ENCODE peak calls at places on chromosomes 6 and 20, in nine cellular contexts. G, P, Z, N, B, O, R, C and Q are unnamed samples.

GRCh38 chr6:161370882-161371281 is 97.0 kb upstream of the AGPAT4 start:
- DNase-seq in O (peak; percentile 73), R (no peak), G (no peak), B (peak; percentile 73), P (peak; percentile 52), C (peak; percentile 16), N (peak; percentile 62), Z (peak; percentile 65), Q (no peak)

GRCh38 chr6:158607411-158608170 is 37.0 kb downstream of the DYNLT1 start:
- DNase-seq in G (no peak), N (no peak), C (no peak), R (peak; percentile 43), Z (no peak), B (no peak), P (no peak), O (no peak), Q (no peak)

GRCh38 chr6:134063966-134064445 is 11.6 kb upstream of the SLC2A12 start:
- DNase-seq in C (peak; percentile 23), R (no peak), B (no peak), P (peak; percentile 24), G (no peak), N (peak; percentile 71), O (no peak), Z (peak; percentile 63), Q (peak; percentile 24)

GRCh38 chr6:101534386-101534785 is 140.9 kb downstream of the GRIK2 start:
- DNase-seq in B (no peak), G (no peak), R (no peak), P (no peak), Z (no peak), O (no peak), N (no peak), C (no peak), Q (no peak)

GRCh38 chr6:23483896-23484295 is 642.1 kb upstream of the NRSN1 start:
- DNase-seq in P (no peak), Z (no peak), R (no peak), C (no peak), O (no peak), G (no peak), N (no peak), B (no peak), Q (no peak)

GRCh38 chr6:99178168-99178567 is 171.3 kb downstream of the FAXC start:
- DNase-seq in G (no peak), C (no peak), P (no peak), Z (no peak), B (no peak), O (no peak), N (no peak), R (no peak), Q (no peak)

GRCh38 chr6:46323312-46323965 is 152.7 kb upstream of the ENPP5 start:
- DNase-seq in G (no peak), Z (no peak), B (no peak), P (no peak), R (no peak), C (no peak), N (no peak), O (no peak), Q (no peak)

GRCh38 chr6:72521684-72522083 is 100.2 kb upstream of the KCNQ5 start:
- DNase-seq in R (no peak), P (no peak), Z (no peak), B (no peak), O (no peak), G (no peak), C (no peak), N (no peak), Q (no peak)

GRCh38 chr6:117531758-117532276 is 49.3 kb downstream of the DCBLD1 start:
- DNase-seq in C (no peak), R (no peak), G (no peak), P (no peak), Z (no peak), O (no peak), N (no peak), B (no peak), Q (no peak)

GRCh38 chr6:75204959-75205775 is 686 bp downstream of the COL12A1 start:
- DNase-seq in R (no peak), N (peak; percentile 39), O (no peak), P (no peak), C (peak; percentile 33), G (no peak), B (peak; percentile 74), Z (no peak), Q (peak; percentile 49)

GRCh38 chr6:41040911-41041536 is 1.2 kb upstream of the TSPO2 start:
- DNase-seq in N (peak; percentile 23), B (no peak), P (no peak), C (no peak), O (no peak), R (no peak), G (no peak), Z (no peak), Q (no peak)
- TF ChIP-seq POLR2A in N (no peak), B (no peak), P (no peak), C (no peak), O (no peak), R (no peak), G (no peak), Z (no peak), Q (no peak)

GRCh38 chr20:62898970-62899632 is 27.2 kb downstream of the DIDO1 start:
- DNase-seq in P (no peak), B (no peak), C (no peak), O (no peak), Z (no peak), R (no peak), N (no peak), G (no peak), Q (no peak)

GRCh38 chr20:62899633-62900051 is 26.7 kb downstream of the DIDO1 start:
- DNase-seq in G (no peak), N (peak; percentile 42), C (no peak), Z (no peak), P (no peak), O (no peak), B (no peak), R (no peak), Q (no peak)

GRCh38 chr20:62900052-62900691 is 26.1 kb downstream of the DIDO1 start:
- DNase-seq in G (no peak), O (peak; percentile 82), P (peak; percentile 79), N (peak; percentile 81), B (peak; percentile 88), Z (peak; percentile 75), C (peak; percentile 80), R (no peak), Q (peak; percentile 71)

GRCh38 chr20:62901891-62902290 is 24.4 kb downstream of the DIDO1 start:
- DNase-seq in Z (no peak), C (no peak), P (no peak), O (no peak), G (no peak), B (no peak), N (no peak), R (no peak), Q (no peak)

DNA sequence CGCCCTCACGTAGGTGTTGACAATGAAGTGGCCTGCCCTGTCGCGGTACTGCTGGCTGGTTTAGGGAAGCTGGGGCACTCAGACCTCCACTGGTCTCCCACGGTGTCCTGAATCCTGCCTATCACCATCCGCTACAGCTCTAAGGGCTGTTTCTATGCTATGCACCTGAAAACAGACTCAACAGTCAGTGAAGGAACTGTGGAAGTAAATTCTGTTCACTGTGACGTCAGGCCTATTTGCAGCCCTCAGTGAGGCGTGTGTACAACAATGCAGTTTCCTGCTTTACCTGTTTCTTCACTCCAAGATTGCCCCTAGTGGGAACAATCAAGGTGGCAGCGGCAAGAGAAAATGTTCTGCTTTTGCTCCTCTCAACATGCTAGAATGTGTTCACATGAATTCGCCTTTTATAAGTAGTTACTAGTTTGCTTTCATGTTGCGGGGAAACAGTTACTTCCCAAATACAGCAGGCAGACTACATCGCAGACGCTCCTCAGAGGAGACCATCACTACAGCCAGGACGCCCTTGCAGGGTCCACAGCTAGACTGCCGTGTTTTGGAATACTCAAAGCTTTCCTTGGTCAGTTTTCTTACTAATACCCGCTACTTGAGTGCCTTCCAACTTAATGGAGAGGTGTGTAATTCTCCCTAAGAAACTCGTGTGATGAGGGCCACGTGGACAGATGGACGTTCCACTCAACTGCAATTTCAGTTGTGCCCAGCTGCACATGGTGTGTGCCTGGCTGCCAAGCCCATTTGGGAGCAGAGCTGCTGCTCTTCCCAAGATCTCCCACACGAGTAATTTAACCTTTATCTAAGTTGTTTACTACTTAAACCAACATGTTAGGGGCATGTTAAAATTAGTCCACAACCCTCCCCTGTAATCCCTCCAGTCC is 25.4 kb downstream of the DIDO1 start:
- DNase-seq in Z (peak; percentile 39), C (no peak), G (no peak), O (no peak), B (no peak), R (no peak), P (no peak), N (peak; percentile 53), Q (no peak)
- TF ChIP-seq POLR2A in Z (no peak), C (no peak), G (no peak), O (no peak), B (no peak), R (no peak), P (no peak), N (no peak), Q (no peak)

DNA sequence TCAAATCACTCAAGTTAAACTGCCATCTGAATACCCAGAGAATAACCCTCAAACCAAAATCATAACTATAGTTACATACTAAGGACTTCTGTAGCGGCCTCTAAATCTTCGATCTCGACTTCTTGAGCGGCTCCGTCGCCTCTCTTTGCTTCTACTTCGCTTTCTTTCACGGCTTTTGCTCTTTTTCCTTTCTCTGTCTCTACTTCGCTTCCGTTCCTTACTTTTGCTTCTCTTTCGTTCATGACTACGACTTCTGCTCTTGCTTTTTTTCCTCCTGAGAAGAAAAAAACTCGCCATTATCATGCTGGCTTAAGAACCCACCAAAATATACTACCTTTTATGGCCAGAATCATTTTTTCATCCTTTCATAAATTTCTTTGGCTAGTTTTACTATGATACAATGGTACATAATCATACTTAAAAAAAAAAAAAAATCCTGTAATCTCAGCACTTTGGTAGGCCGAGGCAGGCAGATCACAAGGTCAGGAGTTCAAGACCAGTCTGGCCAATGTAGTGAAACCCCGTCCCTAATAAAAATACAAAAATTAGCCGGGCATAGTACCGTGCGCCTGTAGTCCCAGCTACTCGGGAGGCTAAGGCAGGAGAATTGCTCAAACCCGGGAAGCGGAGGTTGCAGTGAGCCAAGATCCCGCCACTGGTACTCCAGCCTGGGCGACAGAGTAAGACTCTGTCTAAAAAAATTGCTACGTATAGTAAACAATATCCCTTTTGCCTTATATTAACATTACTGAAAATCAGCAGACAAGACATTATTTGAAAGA is 10.0 kb downstream of the RBM39 start:
- DNase-seq in R (no peak), N (no peak), B (no peak), P (no peak), G (no peak), O (no peak), Z (no peak), C (no peak), Q (no peak)
- TF ChIP-seq POLR2A in R (no peak), N (no peak), B (no peak), P (no peak), G (no peak), O (no peak), Z (no peak), C (no peak), Q (no peak)

GRCh38 chr20:63950701-63951397 is 5.4 kb downstream of the UCKL1 start:
- DNase-seq in G (no peak), C (no peak), P (no peak), B (no peak), R (no peak), Z (no peak), N (no peak), O (no peak), Q (no peak)
- TF ChIP-seq POLR2A in G (no peak), C (no peak), P (no peak), B (no peak), R (no peak), Z (no peak), N (no peak), O (no peak), Q (no peak)

GRCh38 chr6:2245103-2245953 is at the start of gene GMDS:
- DNase-seq in N (peak; percentile 92), O (peak; percentile 92), B (peak; percentile 87), Z (peak; percentile 90), G (peak; percentile 19), R (no peak), C (peak; percentile 94), P (peak; percentile 93), Q (peak; percentile 75)
- TF ChIP-seq POLR2A in N (peak; percentile 84), O (peak; percentile 95), B (no peak), Z (no peak), G (no peak), R (peak; percentile 23), C (peak; percentile 67), P (peak; percentile 99), Q (peak; percentile 75)